ENCODE peak calls at places on chromosome 14, in seven cellular contexts. Q is IMR-90, J is mesenchymal stem cell, P is H9, Z is neuronal stem cell, C is H1, N is trophoblast cell. S is an unnamed sample.

GRCh38 chr14:61609885-61610284 is 85.4 kb upstream of the HIF1A start:
- DNase-seq in J (peak; percentile 84), N (peak; percentile 62), Q (peak; percentile 86), Z (no peak), P (no peak), C (no peak), S (no peak)

GRCh38 chr14:36701144-36701543 is 39.5 kb downstream of the PAX9 start:
- DNase-seq in P (no peak), N (no peak), Z (no peak), J (no peak), Q (no peak), C (no peak), S (peak; percentile 59)

GRCh38 chr14:64294672-64295413 is 672 bp upstream of the ESR2 start:
- DNase-seq in J (peak; percentile 63), N (peak; percentile 39), P (peak; percentile 87), Z (peak; percentile 48), Q (peak; percentile 53), C (peak; percentile 51), S (peak; percentile 73)

GRCh38 chr14:102182190-102182589 is 42.5 kb downstream of the WDR20 start:
- DNase-seq in Z (no peak), J (peak; percentile 33), Q (peak; percentile 62), C (no peak), P (no peak), N (no peak), S (no peak)

GRCh38 chr14:21867541-21867940 is 193.9 kb upstream of the OR4E1 start:
- DNase-seq in P (no peak), J (no peak), Q (peak; percentile 23), Z (no peak), C (no peak), N (no peak), S (no peak)

GRCh38 chr14:96623676-96624484 is 121.7 kb downstream of the PAPOLA start:
- DNase-seq in Z (no peak), P (peak; percentile 20), N (no peak), J (no peak), Q (no peak), C (no peak), S (no peak)

GRCh38 chr14:36818212-36818611 is 156.6 kb downstream of the PAX9 start:
- DNase-seq in P (no peak), C (no peak), Z (no peak), N (no peak), J (no peak), Q (no peak), S (no peak)

GRCh38 chr14:39175445-39176262 is 600 bp downstream of the PNN start:
- DNase-seq in Q (peak; percentile 21), N (peak; percentile 40), C (no peak), J (no peak), Z (no peak), P (peak; percentile 41), S (peak; percentile 67)

GRCh38 chr14:91406451-91406850 is 11.2 kb downstream of the CCDC88C start:
- DNase-seq in P (no peak), Q (no peak), N (no peak), C (no peak), J (no peak), Z (no peak), S (no peak)

GRCh38 chr14:95455246-95455645 is 61.2 kb downstream of the SYNE3 start:
- DNase-seq in N (no peak), Z (no peak), J (no peak), P (no peak), C (no peak), Q (no peak), S (no peak)

GRCh38 chr14:60092516-60092915 is 793 bp downstream of the PCNX4 start:
- DNase-seq in J (peak; percentile 54), N (no peak), Q (peak; percentile 41), Z (no peak), P (no peak), C (no peak), S (peak; percentile 38)

GRCh38 chr14:36214476-36215216 is 38.1 kb upstream of the PTCSC3 start:
- DNase-seq in J (no peak), C (no peak), N (peak; percentile 46), Q (no peak), P (no peak), Z (no peak), S (no peak)

GRCh38 chr14:24179961-24180726 is 8.3 kb downstream of the REC8 start:
- DNase-seq in C (no peak), N (no peak), Z (no peak), J (peak; percentile 24), Q (peak; percentile 90), P (no peak), S (no peak)

GRCh38 chr14:32417956-32418552 is 89.0 kb downstream of the AKAP6 start:
- DNase-seq in C (no peak), J (peak; percentile 69), Q (peak; percentile 59), N (peak; percentile 22), P (no peak), Z (no peak), S (no peak)

GRCh38 chr14:53896773-53897172 is 59.9 kb downstream of the BMP4 start:
- DNase-seq in P (no peak), N (no peak), C (no peak), Q (peak; percentile 78), Z (no peak), J (peak; percentile 38), S (no peak)

GRCh38 chr14:23068792-23069412 is 11.6 kb upstream of the CDH24 start:
- DNase-seq in Z (peak; percentile 89), J (peak; percentile 95), C (peak; percentile 84), N (peak; percentile 97), Q (peak; percentile 93), P (peak; percentile 91), S (peak; percentile 97)

DNA sequence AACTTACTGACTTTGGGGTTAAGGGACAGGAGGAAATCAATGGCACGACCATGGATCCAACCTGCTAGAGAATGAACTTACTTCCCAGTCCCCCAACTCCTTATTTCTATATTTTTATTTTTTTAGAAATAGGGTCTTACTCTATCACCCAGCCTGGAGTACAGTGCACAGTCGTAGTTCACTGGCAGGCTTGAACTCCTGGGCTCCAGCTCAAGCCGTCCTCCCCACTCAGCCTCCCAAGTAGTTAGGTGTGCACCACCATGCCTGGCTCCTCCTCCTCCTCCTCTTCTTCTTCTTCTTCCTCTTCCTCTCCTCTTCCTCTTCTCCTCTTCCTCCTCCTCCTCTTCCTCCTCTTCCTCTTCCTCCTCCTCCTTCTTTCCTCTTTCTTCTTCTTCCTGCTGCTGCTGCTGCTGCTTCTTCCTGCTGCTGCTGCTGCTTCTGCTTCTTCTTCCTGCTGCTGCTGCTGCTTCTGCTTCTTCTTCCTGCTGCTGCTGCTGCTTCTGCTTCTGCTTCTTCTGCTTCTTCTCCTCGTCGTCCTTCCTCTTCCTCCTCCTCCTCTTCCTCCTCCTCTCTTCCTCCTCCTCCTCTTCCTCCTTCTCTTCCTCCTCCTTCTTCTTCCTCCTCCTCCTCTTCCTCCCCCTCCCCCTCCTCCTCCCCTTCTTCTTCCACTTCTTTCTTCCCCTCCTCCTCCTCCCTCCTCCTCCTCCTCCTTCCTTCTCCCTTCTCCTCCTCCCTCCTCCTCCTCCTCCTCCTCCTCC is 390.1 kb upstream of the RGS6 start:
- DNase-seq in Q (no peak), P (no peak), N (no peak), J (no peak), Z (no peak), C (no peak), S (no peak)
- H3K18ac ChIP-seq in Q (no peak overlapping the region), P (no peak overlapping the region), N (no peak overlapping the region), J (no peak overlapping the region), Z (no peak overlapping the region), C (no peak overlapping the region), S (no peak overlapping the region)

GRCh38 chr14:100332797-100333196 is 9.7 kb downstream of the SLC25A47 start:
- DNase-seq in C (no peak), Z (no peak), J (no peak), N (peak; percentile 36), P (no peak), Q (no peak), S (no peak)

GRCh38 chr14:100333867-100334266 is 10.7 kb downstream of the SLC25A47 start:
- DNase-seq in C (no peak), Q (no peak), Z (no peak), N (no peak), P (no peak), J (no peak), S (no peak)

GRCh38 chr14:100334904-100335303 is 11.8 kb downstream of the SLC25A47 start:
- DNase-seq in C (no peak), J (no peak), N (peak; percentile 87), Z (no peak), P (no peak), Q (no peak), S (no peak)

GRCh38 chr14:100330396-100330931 is 7.3 kb downstream of the SLC25A47 start:
- DNase-seq in Q (no peak), P (no peak), N (no peak), C (no peak), J (no peak), Z (no peak), S (no peak)

DNA sequence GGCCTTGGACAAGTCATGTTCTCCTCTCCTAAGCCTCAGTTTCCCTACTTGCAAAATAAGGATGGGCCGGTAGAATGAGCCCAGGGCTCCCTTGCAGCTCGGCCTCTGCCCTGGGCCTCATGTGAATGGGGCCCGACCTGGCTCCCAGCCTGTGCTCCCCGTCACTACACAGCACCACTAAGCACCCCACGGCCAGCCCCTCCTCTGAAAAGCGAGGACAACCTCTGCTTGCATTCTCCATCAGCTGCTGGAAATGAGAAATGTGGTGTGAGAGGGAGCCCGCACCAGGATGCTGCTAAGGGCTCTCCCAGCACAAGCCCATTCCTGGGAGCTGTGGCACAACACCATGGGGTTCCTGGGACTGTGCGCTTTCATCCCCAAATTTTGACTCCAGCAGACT is 10.2 kb downstream of the SLC25A47 start:
- DNase-seq in P (no peak), J (no peak), N (no peak), Q (no peak), C (no peak), Z (no peak), S (no peak)
- H3K18ac ChIP-seq in P (no peak overlapping the region), J (no peak overlapping the region), N (no peak overlapping the region), Q (no peak overlapping the region), C (no peak overlapping the region), Z (no peak overlapping the region), S (no peak overlapping the region)

DNA sequence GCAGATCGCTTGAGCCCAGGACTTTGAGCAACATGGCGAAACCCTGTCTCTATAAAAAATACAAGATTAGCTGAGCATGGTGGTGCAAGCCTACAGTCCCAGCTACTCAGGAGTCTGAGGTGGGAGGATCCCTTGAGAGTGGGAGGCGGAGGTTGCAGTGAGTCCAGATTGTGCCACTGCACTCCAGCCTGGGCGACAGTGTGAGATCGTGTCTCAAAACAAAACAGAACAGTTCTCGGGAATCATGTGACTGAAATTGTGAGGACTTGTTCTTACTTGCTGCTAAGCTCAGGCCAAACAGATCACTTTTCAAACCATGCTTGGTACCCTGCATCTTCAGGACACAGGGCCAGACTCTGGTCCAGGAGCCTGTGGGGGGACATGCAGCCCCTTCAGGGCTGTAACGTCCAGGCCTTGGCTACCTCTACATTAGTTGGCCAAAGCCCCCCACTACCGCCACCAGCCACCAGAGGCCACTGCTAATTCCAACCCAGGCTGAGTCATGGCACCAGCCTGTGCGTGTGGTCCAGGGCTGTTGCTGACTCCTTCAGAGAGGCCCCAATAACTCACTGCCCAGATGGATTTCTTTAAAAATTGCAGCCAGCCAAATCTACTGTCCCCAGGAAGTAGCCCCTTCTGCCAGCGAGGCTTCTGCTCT is 33.4 kb upstream of the SYNDIG1L start:
- DNase-seq in N (peak; percentile 50), Q (peak; percentile 69), P (peak; percentile 76), C (peak; percentile 33), Z (peak; percentile 24), J (peak; percentile 76), S (peak; percentile 69)
- H3K18ac ChIP-seq in N (no peak overlapping the region), Q (no peak overlapping the region), P (no peak overlapping the region), C (no peak overlapping the region), Z (peak overlapping the region; percentile 20), J (no peak overlapping the region), S (no peak overlapping the region)

DNA sequence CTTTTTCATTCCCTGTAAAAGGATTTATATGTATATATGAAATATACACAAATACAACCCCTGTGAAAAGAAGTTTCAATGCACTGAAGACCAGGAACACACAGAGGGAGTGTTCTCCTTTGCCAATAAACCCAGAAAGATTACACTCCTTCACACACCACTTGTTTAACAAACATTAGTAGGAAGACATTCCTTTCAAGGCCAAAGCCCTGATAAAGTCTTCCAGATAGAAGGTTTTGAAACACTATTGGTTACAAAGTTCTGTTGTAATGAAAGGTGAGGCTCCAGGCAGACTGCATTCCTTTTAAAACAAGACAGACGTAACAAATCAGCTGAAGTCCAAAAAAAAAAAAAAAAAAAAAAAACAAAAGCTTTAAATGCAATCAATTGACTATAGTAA is 81.0 kb downstream of the PTPN21 start:
- DNase-seq in N (peak; percentile 90), P (no peak), J (no peak), C (no peak), Q (peak; percentile 38), Z (no peak), S (peak; percentile 26)
- H3K18ac ChIP-seq in N (no peak overlapping the region), P (no peak overlapping the region), J (no peak overlapping the region), C (no peak overlapping the region), Q (peak overlapping the region; percentile 74), Z (no peak overlapping the region), S (no peak overlapping the region)